ENCODE peak calls at places on chromosomes 13 and 19, in eight cellular contexts. E is activated T-helper 1 cell treated with anti-CD3 and anti-CD28 coated beads, Interleukin-12 subunit alpha, Interleukin-12 subunit beta, Interleukin-2, Interleukin-4 antibody, amounts not matched to agents 30 ng/mL and 10 ng/mL and 1 ng/mL, durations not matched to agents 14 hours and 24 hours and 36 hours; G is hepatocyte; H is ELR; F is progenitor cell of endocrine pancreas; W is RWPE1; O is stimulated activated CD8-positive, alpha-beta memory T cell treated with anti-CD3 and anti-CD28 coated beads, Interleukin-2, amount 100 ng/mL, for 48 hours; T is activated CD4-positive, alpha-beta T cell treated with anti-CD3 and anti-CD28 coated beads for 1 hour. B is an unnamed sample.

GRCh38 chr19:7729831-7730285 is 2.1 kb downstream of the CLEC4G start:
- DNase-seq in E (no peak), G (no peak), H (no peak), F (no peak), W (no peak), O (no peak), T (no peak), B (no peak)

GRCh38 chr13:35127466-35127865 is 185.4 kb downstream of the NBEA start:
- DNase-seq in E (no peak), G (no peak), H (no peak), F (no peak), W (no peak), O (no peak), T (no peak), B (no peak)

GRCh38 chr13:98150836-98151489 is 8.1 kb downstream of the FARP1 start:
- DNase-seq in E (no peak), G (no peak), H (no peak), F (no peak), W (no peak), O (no peak), T (no peak), B (no peak)

GRCh38 chr19:30651066-30651465 is 278.9 kb downstream of the ZNF536 start:
- DNase-seq in E (no peak), G (no peak), H (no peak), F (no peak), W (no peak), O (no peak), T (no peak), B (no peak)

GRCh38 chr13:93003531-93003930 is 223.1 kb upstream of the GPC6 start:
- DNase-seq in E (no peak), G (no peak), H (no peak), F (no peak), W (no peak), O (no peak), T (no peak), B (no peak)

GRCh38 chr13:108176685-108177274 is 38.6 kb downstream of the LIG4 start:
- DNase-seq in E (peak; percentile 2), G (peak; percentile 55), H (peak; percentile 45), F (no peak), W (peak; percentile 39), O (peak; percentile 32), T (peak; percentile 25), B (no peak)

GRCh38 chr13:33228645-33229445 is 56.7 kb downstream of the STARD13 start:
- DNase-seq in E (no peak), G (peak; percentile 53), H (peak; percentile 74), F (no peak), W (peak; percentile 48), O (no peak), T (no peak), B (no peak)

GRCh38 chr19:42424712-42425131 is 2.5 kb downstream of the LIPE start:
- DNase-seq in E (no peak), G (no peak), H (no peak), F (no peak), W (no peak), O (no peak), T (no peak), B (no peak)

GRCh38 chr19:28836366-28836765 is 376.6 kb downstream of the UQCRFS1 start:
- DNase-seq in E (no peak), G (no peak), H (no peak), F (no peak), W (no peak), O (no peak), T (no peak), B (no peak)

GRCh38 chr13:49220035-49220855 is at the start of gene MLNR:
- DNase-seq in E (peak; percentile 11), G (peak; percentile 46), H (no peak), F (peak; percentile 52), W (no peak), O (peak; percentile 22), T (no peak), B (no peak)

GRCh38 chr13:30341815-30342570 is 34.6 kb upstream of the KATNAL1 start:
- DNase-seq in E (no peak), G (peak; percentile 75), H (peak; percentile 92), F (no peak), W (peak; percentile 76), O (no peak), T (no peak), B (no peak)

GRCh38 chr13:44224433-44225149 is 149.0 kb upstream of the SERP2 start:
- DNase-seq in E (no peak), G (no peak), H (no peak), F (no peak), W (no peak), O (no peak), T (no peak), B (no peak)

GRCh38 chr13:54563286-54563685 is 1534.7 kb downstream of the OLFM4 start:
- DNase-seq in E (no peak), G (no peak), H (no peak), F (no peak), W (peak; percentile 12), O (no peak), T (no peak), B (no peak)

GRCh38 chr19:13024126-13024957 is 29.1 kb downstream of the NFIX start:
- DNase-seq in E (no peak), G (no peak), H (peak; percentile 51), F (no peak), W (no peak), O (no peak), T (no peak), B (no peak)

GRCh38 chr19:6286676-6287075 is 6.9 kb upstream of the MLLT1 start:
- DNase-seq in E (no peak), G (no peak), H (no peak), F (no peak), W (no peak), O (no peak), T (no peak), B (no peak)

GRCh38 chr19:46201413-46202310 is 27.9 kb upstream of the IGFL1 start:
- DNase-seq in E (no peak), G (no peak), H (no peak), F (no peak), W (no peak), O (no peak), T (no peak), B (no peak)

GRCh38 chr19:30631035-30631375 is 258.8 kb downstream of the ZNF536 start:
- DNase-seq in E (no peak), G (no peak), H (no peak), F (no peak), W (no peak), O (no peak), T (no peak), B (no peak)

GRCh38 chr19:29724741-29725140 is 9.7 kb upstream of the C19orf12 start:
- DNase-seq in E (no peak), G (no peak), H (no peak), F (no peak), W (no peak), O (no peak), T (no peak), B (no peak)

GRCh38 chr13:42574435-42575311 is 721 bp downstream of the TNFSF11 start:
- DNase-seq in E (no peak), G (peak; percentile 26), H (no peak), F (peak; percentile 14), W (no peak), O (peak; percentile 62), T (peak; percentile 22), B (no peak)

GRCh38 chr13:111906816-111907215 is 160.1 kb upstream of the SOX1 start:
- DNase-seq in E (no peak), G (no peak), H (no peak), F (peak; percentile 6), W (no peak), O (no peak), T (no peak), B (no peak)

GRCh38 chr19:41352609-41353465 is 885 bp downstream of the TGFB1 start:
- DNase-seq in E (peak; percentile 70), G (peak; percentile 73), H (peak; percentile 71), F (peak; percentile 41), W (peak; percentile 72), O (peak; percentile 76), T (peak; percentile 67), B (peak; percentile 82)

GRCh38 chr13:63414247-63414646 is 1998.6 kb upstream of the PCDH20 start:
- DNase-seq in E (no peak), G (no peak), H (no peak), F (no peak), W (no peak), O (no peak), T (no peak), B (no peak)

GRCh38 chr19:19514881-19515763 is at the start of gene TSSK6:
- DNase-seq in E (no peak), G (no peak), H (no peak), F (no peak), W (peak; percentile 69), O (no peak), T (no peak), B (no peak)

GRCh38 chr13:62003452-62003851 is 587.8 kb upstream of the PCDH20 start:
- DNase-seq in E (no peak), G (no peak), H (no peak), F (no peak), W (no peak), O (no peak), T (no peak), B (no peak)

GRCh38 chr13:24511824-24512207 is 762 bp downstream of the PARP4 start:
- DNase-seq in E (no peak), G (no peak), H (no peak), F (no peak), W (no peak), O (no peak), T (no peak), B (no peak)

GRCh38 chr19:2114218-2114617 is 17.5 kb downstream of the IZUMO4 start:
- DNase-seq in E (no peak), G (no peak), H (no peak), F (no peak), W (no peak), O (no peak), T (no peak), B (no peak)